ENCODE peak calls at places on chromosomes 5 and 9, in six cellular contexts. H is activated naive CD4-positive, alpha-beta T cell treated with anti-CD3 and anti-CD28 coated beads, Interleukin-2, amount 10 ng/mL, durations not matched to agents 7 days and 5 days; D is DMS53; Q is stimulated activated naive CD4-positive, alpha-beta T cell; T is stimulated activated CD4-positive, alpha-beta T cell treated with anti-CD3 and anti-CD28 coated beads, Interleukin-15, amount 100 ng/mL, for 1 hour; K is activated CD8-positive, alpha-beta memory T cell treated with anti-CD3 and anti-CD28 coated beads for 24 hours. M is an unnamed sample.

GRCh38 chr5:16574789-16575785 is 41.7 kb downstream of the RETREG1 start:
- DNase-seq in H (no peak), D (no peak), Q (no peak), T (no peak), K (no peak), M (no peak)

GRCh38 chr9:133813749-133814585 is 75.8 kb upstream of the SARDH start:
- DNase-seq in H (no peak), D (no peak), Q (no peak), T (no peak), K (no peak), M (no peak)

GRCh38 chr9:3200331-3200774 is 325.4 kb downstream of the RFX3 start:
- DNase-seq in H (no peak), D (no peak), Q (no peak), T (no peak), K (no peak), M (no peak)

GRCh38 chr9:126127591-126127990 is 199.0 kb upstream of the MVB12B start:
- DNase-seq in H (no peak), D (no peak), Q (no peak), T (no peak), K (peak), M (no peak)

GRCh38 chr5:173392172-173392571 is 64.0 kb upstream of the STC2 start:
- DNase-seq in H (no peak), D (no peak), Q (no peak), T (no peak), K (no peak), M (no peak)

GRCh38 chr5:140111043-140111858 is 2.7 kb upstream of the PURA start:
- DNase-seq in H (no peak), D (no peak), Q (no peak), T (no peak), K (no peak), M (no peak)

GRCh38 chr9:129343697-129344375 is 165.8 kb upstream of the IER5L start:
- DNase-seq in H (peak), D (no peak), Q (no peak), T (no peak), K (no peak), M (no peak)

GRCh38 chr9:78472111-78472510 is 175.2 kb downstream of the PSAT1 start:
- DNase-seq in H (no peak), D (no peak), Q (no peak), T (no peak), K (no peak), M (no peak)

GRCh38 chr5:123937230-123937629 is 425.3 kb downstream of the CSNK1G3 start:
- DNase-seq in H (no peak), D (peak), Q (no peak), T (no peak), K (no peak), M (no peak)

GRCh38 chr9:79195904-79196303 is 375.9 kb upstream of the TLE4 start:
- DNase-seq in H (no peak), D (no peak), Q (no peak), T (no peak), K (no peak), M (no peak)

GRCh38 chr9:137374131-137374845 is 48.7 kb downstream of the EXD3 start:
- DNase-seq in H (no peak), D (no peak), Q (no peak), T (no peak), K (no peak), M (no peak)

GRCh38 chr9:136024696-136025316 is 63.6 kb upstream of the UBAC1 start:
- DNase-seq in H (no peak), D (no peak), Q (no peak), T (no peak), K (no peak), M (no peak)

M was measured in stimulated activated CD8-positive, alpha-beta memory T cell treated with anti-CD3 and anti-CD28 coated beads, Interleukin-15, amount 100 ng/mL, for 1 hour.